ENCODE peak calls at places on chromosomes 3 and 15, in eight cellular contexts. X, I, B, K, M, V, W and D are unnamed samples.

GRCh38 chr3:13483286-13483685 is 3.2 kb downstream of the HDAC11 start:
- DNase-seq in I (no peak), M (no peak), W (no peak), X (no peak), V (no peak), B (no peak), K (peak; percentile 57), D (no peak)

GRCh38 chr3:186986811-186987210 is 56.5 kb downstream of the ST6GAL1 start:
- DNase-seq in B (no peak), I (no peak), K (no peak), M (no peak), V (no peak), X (no peak), W (no peak), D (no peak)

GRCh38 chr3:170905862-170906261 is 2.6 kb downstream of the EIF5A2 start:
- DNase-seq in K (no peak), V (no peak), X (no peak), B (no peak), I (no peak), W (no peak), M (no peak), D (no peak)

GRCh38 chr3:185677146-185677829 is 91.2 kb downstream of the SENP2 start:
- DNase-seq in W (no peak), K (no peak), V (no peak), M (peak; percentile 69), I (no peak), X (peak; percentile 45), B (no peak), D (peak; percentile 96)

GRCh38 chr3:9399746-9400145 is 2.3 kb downstream of the SETD5 start:
- DNase-seq in X (no peak), K (peak; percentile 91), V (peak; percentile 53), I (peak; percentile 82), W (peak; percentile 43), B (peak; percentile 74), M (peak; percentile 26), D (peak; percentile 72)

GRCh38 chr15:31866248-31866647 is 164.1 kb upstream of the CHRNA7 start:
- DNase-seq in M (no peak), I (no peak), V (no peak), X (no peak), K (no peak), W (no peak), B (no peak), D (no peak)

GRCh38 chr3:31858439-31858838 is 122.6 kb downstream of the OSBPL10 start:
- DNase-seq in K (no peak), B (no peak), M (no peak), V (no peak), W (no peak), X (no peak), I (no peak), D (no peak)

GRCh38 chr3:108117245-108117644 is 26.4 kb upstream of the CD47 start:
- DNase-seq in M (no peak), X (no peak), I (no peak), B (no peak), W (no peak), V (no peak), K (no peak), D (no peak)

GRCh38 chr3:14826069-14826468 is 7.3 kb downstream of the FGD5 start:
- DNase-seq in V (no peak), K (no peak), B (no peak), X (no peak), W (no peak), M (no peak), I (no peak), D (no peak)
- H3K27me3 ChIP-seq in V (no peaks in the 10 kb centered on the region), K (no peaks in the 10 kb centered on the region), B (no peaks in the 10 kb centered on the region), X (no peaks in the 10 kb centered on the region), W (no peaks in the 10 kb centered on the region), M (peaks cover 85% of the 10 kb centered on the region), I (no peaks in the 10 kb centered on the region), D (peaks cover 63% of the 10 kb centered on the region)

DNA sequence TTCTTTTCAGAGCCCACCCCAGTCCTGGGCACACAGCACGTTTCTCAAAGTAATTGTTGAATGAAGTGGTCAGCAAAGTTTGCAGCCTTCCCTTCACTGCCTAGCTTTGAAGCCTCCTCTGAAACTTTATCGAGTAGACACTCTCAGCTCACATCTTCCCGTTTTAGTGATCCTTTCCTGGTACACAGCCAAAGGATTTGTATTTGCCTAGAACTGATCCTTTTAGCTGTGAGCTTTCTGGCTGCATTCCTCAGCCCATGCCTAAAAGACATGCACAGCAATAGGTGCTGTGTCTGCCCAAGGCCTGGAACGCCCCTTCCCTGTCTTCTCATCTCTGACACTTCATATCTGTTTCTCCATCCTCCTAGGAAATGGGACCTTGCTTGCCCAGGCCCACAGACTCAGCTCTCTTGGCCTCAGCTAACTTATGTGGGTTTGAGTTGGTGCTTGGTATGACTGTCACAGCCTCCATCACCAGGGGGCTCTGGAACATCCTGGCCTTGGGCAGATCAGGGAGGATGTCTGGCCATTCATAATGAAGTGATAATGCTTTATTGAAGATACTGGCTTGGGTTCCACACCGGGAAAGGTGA is 156.8 kb upstream of the SMAD3 start:
- DNase-seq in X (no peak), M (no peak), B (no peak), I (no peak), V (no peak), K (no peak), W (no peak), D (no peak)
- H3K4me1 ChIP-seq in X (no peaks in the 10 kb centered on the region), M (no peaks in the 10 kb centered on the region), B (no peaks in the 10 kb centered on the region), I (no peaks in the 10 kb centered on the region), V (no peaks in the 10 kb centered on the region), K (no peaks in the 10 kb centered on the region), W (no peaks in the 10 kb centered on the region), D (no peaks in the 10 kb centered on the region)

GRCh38 chr3:99625643-99626414 is 12.6 kb upstream of the COL8A1 start:
- DNase-seq in V (no peak), I (no peak), K (no peak), M (no peak), X (no peak), B (no peak), W (no peak), D (no peak)
- H3K27ac ChIP-seq in V (no peak overlapping the region), I (no peak overlapping the region), K (no peak overlapping the region), M (no peak overlapping the region), X (no peak overlapping the region), B (no peak overlapping the region), W (no peak overlapping the region), D (no peak overlapping the region)

DNA sequence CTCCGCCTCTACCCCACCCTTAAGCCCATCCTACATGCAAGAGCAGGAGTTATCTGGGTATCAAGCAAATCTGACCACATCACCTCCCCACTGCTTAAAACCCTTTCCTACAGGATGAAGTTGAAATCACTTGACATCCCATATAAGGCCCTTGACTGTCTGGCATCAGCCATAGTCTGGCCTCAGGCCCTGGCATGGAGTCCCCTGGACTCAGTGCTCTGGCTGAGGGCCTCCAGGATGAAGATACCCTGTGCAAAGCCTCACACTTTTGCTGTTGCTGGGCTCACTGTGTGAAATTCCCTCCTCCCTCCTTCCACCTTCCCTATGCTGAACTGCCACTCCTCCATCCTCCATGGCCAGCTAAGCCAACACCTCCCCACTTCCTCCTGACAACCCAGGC is 65.2 kb upstream of the GLCE start:
- DNase-seq in W (no peak), M (no peak), B (no peak), V (no peak), X (no peak), I (no peak), K (no peak), D (no peak)
- H3K27me3 ChIP-seq in W (no peaks in the 10 kb centered on the region), M (no peaks in the 10 kb centered on the region), B (no peaks in the 10 kb centered on the region), V (no peaks in the 10 kb centered on the region), X (no peaks in the 10 kb centered on the region), I (no peaks in the 10 kb centered on the region), K (no peaks in the 10 kb centered on the region), D (peaks cover 29% of the 10 kb centered on the region)

GRCh38 chr3:122794779-122795673 is at the start of gene SLC49A4:
- DNase-seq in M (peak; percentile 46), K (peak; percentile 85), V (peak; percentile 43), B (peak; percentile 68), I (peak; percentile 93), W (peak; percentile 73), X (peak; percentile 75), D (peak; percentile 83)
- H3K4me1 ChIP-seq in M (peaks cover 28% of the 10 kb centered on the region), K (no peaks in the 10 kb centered on the region), V (no peaks in the 10 kb centered on the region), B (peaks cover 4% of the 10 kb centered on the region), I (no peaks in the 10 kb centered on the region), W (peaks cover 16% of the 10 kb centered on the region), X (no peaks in the 10 kb centered on the region), D (peaks cover 13% of the 10 kb centered on the region)

GRCh38 chr3:46926871-46927717 is 49.5 kb downstream of the CCDC12 start:
- DNase-seq in X (no peak), K (peak; percentile 62), B (no peak), M (no peak), V (no peak), W (no peak), I (no peak), D (no peak)
- H3K27ac ChIP-seq in X (no peak overlapping the region), K (peak overlapping the region; percentile 67), B (peak overlapping the region; percentile 45), M (no peak overlapping the region), V (peak overlapping the region; percentile 13), W (peak overlapping the region; percentile 82), I (no peak overlapping the region), D (no peak overlapping the region)